ENCODE peak calls at places on chromosomes 16 and 17, in seven cellular contexts. R is effector memory CD4-positive, alpha-beta T cell; O is retina; F is ACHN; I is left colon; P is activated T-helper 1 cell treated with anti-CD3 and anti-CD28 coated beads, Interleukin-2, amount 50 U/mL, for 16 hours; Q is H9. Y is an unnamed sample.

GRCh38 chr17:29100296-29100695 is 57.4 kb downstream of the PIPOX start:
- DNase-seq in I (no peak), F (no peak), O (no peak), R (no peak), Q (no peak), P (no peak), Y (no peak)

GRCh38 chr16:641326-642188 is at the start of gene MCRIP2:
- DNase-seq in Q (peak; percentile 90), F (peak; percentile 93), I (peak; percentile 90), R (peak; percentile 53), P (no peak), O (peak; percentile 86), Y (peak; percentile 88)

GRCh38 chr17:82875418-82875856 is 35.6 kb upstream of the ZNF750 start:
- DNase-seq in I (no peak), R (no peak), F (no peak), P (no peak), Q (peak; percentile 81), O (no peak), Y (peak; percentile 73)

GRCh38 chr16:70738083-70738977 is 52.5 kb upstream of the MTSS2 start:
- DNase-seq in F (peak; percentile 69), P (no peak), I (peak; percentile 67), Q (peak; percentile 76), R (no peak), O (peak; percentile 69), Y (no peak)

GRCh38 chr16:64700628-64701027 is 421.2 kb downstream of the CDH11 start:
- DNase-seq in F (no peak), O (no peak), P (no peak), R (no peak), I (no peak), Q (no peak), Y (no peak)

GRCh38 chr16:68969338-68969737 is 126.0 kb downstream of the TANGO6 start:
- DNase-seq in F (no peak), Q (no peak), P (no peak), O (no peak), I (no peak), R (no peak), Y (no peak)

GRCh38 chr16:53372942-53373871 is 61.1 kb upstream of the RBL2 start:
- DNase-seq in F (no peak), I (peak; percentile 75), P (peak; percentile 71), R (peak; percentile 64), Q (peak; percentile 60), O (peak; percentile 49), Y (no peak)

GRCh38 chr17:43044024-43044423 is 19.0 kb downstream of the RND2 start:
- DNase-seq in F (no peak), Q (no peak), P (no peak), I (no peak), R (no peak), O (no peak), Y (no peak)

GRCh38 chr17:29617125-29617480 is 5.6 kb downstream of the CORO6 start:
- DNase-seq in I (peak; percentile 89), P (peak; percentile 87), R (peak; percentile 88), Q (peak; percentile 94), F (peak; percentile 31), O (peak; percentile 78), Y (peak; percentile 91)

GRCh38 chr16:4103741-4104140 is 12.5 kb downstream of the ADCY9 start:
- DNase-seq in Q (no peak), R (no peak), O (no peak), P (no peak), F (no peak), I (no peak), Y (no peak)

Y was measured in ecto neural progenitor cell.